ENCODE peak calls at places on chromosome 12, in five cellular contexts. One of them, this sample, is unnamed.
A peak's percentile ranks its signal among the peaks of the same experiment; 100 is the strongest.

GRCh38 chr12:119171266-119171665 is 7.5 kb upstream of the HSPB8 start:
- DNase-seq in left ventricle myocardium inferior: no peak
- DNase-seq in CD8-positive, alpha-beta memory T cell: no peak
- DNase-seq in Caco-2: peak; percentile 67
- DNase-seq in HCT116: no peak
- DNase-seq in this sample: no peak

GRCh38 chr12:65902504-65902903 is 78.2 kb downstream of the HMGA2 start:
- DNase-seq in Caco-2: no peak
- DNase-seq in left ventricle myocardium inferior: no peak
- DNase-seq in CD8-positive, alpha-beta memory T cell: no peak
- DNase-seq in HCT116: no peak
- DNase-seq in this sample: peak; percentile 85

GRCh38 chr12:4151362-4152121 is 122.0 kb upstream of the CCND2 start:
- DNase-seq in CD8-positive, alpha-beta memory T cell: no peak
- DNase-seq in HCT116: no peak
- DNase-seq in Caco-2: no peak
- DNase-seq in left ventricle myocardium inferior: no peak
- DNase-seq in this sample: no peak

GRCh38 chr12:120669055-120669828 is 17.7 kb upstream of the MLEC start:
- DNase-seq in left ventricle myocardium inferior: no peak
- DNase-seq in Caco-2: no peak
- DNase-seq in CD8-positive, alpha-beta memory T cell: no peak
- DNase-seq in HCT116: no peak
- DNase-seq in this sample: peak; percentile 73

GRCh38 chr12:105331805-105332251 is 1.3 kb downstream of the C12orf75 start:
- DNase-seq in Caco-2: no peak
- DNase-seq in CD8-positive, alpha-beta memory T cell: peak; percentile 57
- DNase-seq in HCT116: no peak
- DNase-seq in left ventricle myocardium inferior: no peak
- DNase-seq in this sample: no peak

GRCh38 chr12:129825316-129825715 is 78.5 kb downstream of the TMEM132D start:
- DNase-seq in Caco-2: no peak
- DNase-seq in HCT116: no peak
- DNase-seq in left ventricle myocardium inferior: no peak
- DNase-seq in CD8-positive, alpha-beta memory T cell: no peak
- DNase-seq in this sample: no peak

GRCh38 chr12:75587340-75588106 is 76.1 kb upstream of the KRR1 start:
- DNase-seq in HCT116: no peak
- DNase-seq in CD8-positive, alpha-beta memory T cell: no peak
- DNase-seq in left ventricle myocardium inferior: no peak
- DNase-seq in Caco-2: no peak
- DNase-seq in this sample: no peak

GRCh38 chr12:117042171-117042809 is 56.9 kb downstream of the TESC start:
- DNase-seq in HCT116: no peak
- DNase-seq in Caco-2: peak; percentile 91
- DNase-seq in left ventricle myocardium inferior: no peak
- DNase-seq in CD8-positive, alpha-beta memory T cell: no peak
- DNase-seq in this sample: no peak

GRCh38 chr12:68532204-68532886 is 78.4 kb upstream of the RAP1B start:
- DNase-seq in Caco-2: no peak
- DNase-seq in HCT116: no peak
- DNase-seq in left ventricle myocardium inferior: no peak
- DNase-seq in CD8-positive, alpha-beta memory T cell: no peak
- DNase-seq in this sample: no peak

GRCh38 chr12:91902860-91903683 is 242.6 kb downstream of the BTG1 start:
- DNase-seq in Caco-2: no peak
- DNase-seq in CD8-positive, alpha-beta memory T cell: no peak
- DNase-seq in HCT116: no peak
- DNase-seq in left ventricle myocardium inferior: no peak
- DNase-seq in this sample: no peak

GRCh38 chr12:58186914-58187313 is 245.5 kb downstream of the ATP23 start:
- DNase-seq in left ventricle myocardium inferior: no peak
- DNase-seq in HCT116: no peak
- DNase-seq in CD8-positive, alpha-beta memory T cell: no peak
- DNase-seq in Caco-2: no peak
- DNase-seq in this sample: no peak

GRCh38 chr12:7935773-7936581 is at the start of gene SLC2A3:
- DNase-seq in HCT116: no peak
- DNase-seq in left ventricle myocardium inferior: peak; percentile 39
- DNase-seq in Caco-2: peak; percentile 94
- DNase-seq in CD8-positive, alpha-beta memory T cell: peak; percentile 86
- DNase-seq in this sample: peak; percentile 43

DNA sequence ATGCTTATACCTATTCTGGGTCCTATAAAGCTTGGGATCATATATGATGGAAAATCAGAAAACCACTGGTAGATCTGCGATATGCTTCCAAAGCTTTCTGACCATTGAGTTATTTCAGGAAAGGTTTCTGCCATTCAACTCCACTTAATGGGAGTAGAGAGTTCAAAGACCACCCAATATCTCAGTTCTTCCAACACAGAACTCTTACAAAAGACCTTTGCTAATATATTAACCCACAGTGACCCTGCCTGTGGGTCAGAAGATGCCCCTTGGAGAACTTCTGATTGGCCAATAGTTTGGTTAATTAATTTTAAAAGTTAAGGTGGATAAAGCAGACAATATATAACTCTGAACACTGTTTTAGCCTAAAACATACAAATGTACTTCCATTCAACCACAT is 213.0 kb downstream of the IPO8 start:
- DNase-seq in Caco-2: no peak
- DNase-seq in left ventricle myocardium inferior: no peak
- DNase-seq in CD8-positive, alpha-beta memory T cell: no peak
- DNase-seq in HCT116: no peak
- DNase-seq in this sample: no peak
- H3K4me3 ChIP-seq in Caco-2: no peak overlapping the region
- H3K4me3 ChIP-seq in left ventricle myocardium inferior: no peak overlapping the region
- H3K4me3 ChIP-seq in CD8-positive, alpha-beta memory T cell: no peak overlapping the region
- H3K4me3 ChIP-seq in HCT116: no peak overlapping the region
- H3K4me3 ChIP-seq in this sample: no peak overlapping the region

GRCh38 chr12:28110329-28110728 is 79.9 kb upstream of the CCDC91 start:
- DNase-seq in left ventricle myocardium inferior: no peak
- DNase-seq in CD8-positive, alpha-beta memory T cell: no peak
- DNase-seq in Caco-2: no peak
- DNase-seq in HCT116: no peak
- DNase-seq in this sample: no peak
- H3K4me1 ChIP-seq in left ventricle myocardium inferior: no peaks in the 10 kb centered on the region
- H3K4me1 ChIP-seq in CD8-positive, alpha-beta memory T cell: no peaks in the 10 kb centered on the region
- H3K4me1 ChIP-seq in Caco-2: no peaks in the 10 kb centered on the region
- H3K4me1 ChIP-seq in HCT116: no peaks in the 10 kb centered on the region
- H3K4me1 ChIP-seq in this sample: peaks cover 6% of the 10 kb centered on the region

DNA sequence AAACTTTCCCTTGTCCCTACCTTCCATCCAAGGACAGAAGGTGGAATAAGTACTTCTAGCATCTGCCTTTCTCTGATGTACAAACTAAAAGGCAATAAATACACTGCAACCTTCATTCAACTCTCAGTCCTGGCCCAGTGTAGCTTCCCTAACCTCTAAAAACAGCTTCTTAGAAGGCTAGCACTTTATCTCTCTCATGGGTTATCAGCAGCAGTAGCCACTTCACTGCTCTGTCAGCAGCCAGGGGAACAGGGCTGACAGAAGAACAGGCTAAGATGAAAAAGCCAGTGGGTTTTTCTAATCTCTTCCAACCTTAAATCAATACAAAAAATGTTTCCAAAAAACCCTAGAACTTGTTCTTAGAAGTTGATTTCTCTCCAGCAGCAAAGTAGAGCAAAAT is 13.2 kb downstream of the BAZ2A start:
- DNase-seq in HCT116: no peak
- DNase-seq in left ventricle myocardium inferior: no peak
- DNase-seq in Caco-2: no peak
- DNase-seq in CD8-positive, alpha-beta memory T cell: no peak
- DNase-seq in this sample: no peak
- H3K4me3 ChIP-seq in HCT116: no peak overlapping the region
- H3K4me3 ChIP-seq in left ventricle myocardium inferior: peak overlapping the region; percentile 10
- H3K4me3 ChIP-seq in Caco-2: no peak overlapping the region
- H3K4me3 ChIP-seq in CD8-positive, alpha-beta memory T cell: no peak overlapping the region
- H3K4me3 ChIP-seq in this sample: no peak overlapping the region

GRCh38 chr12:3042394-3042793 is 34.8 kb upstream of the TSPAN9 start:
- DNase-seq in HCT116: no peak
- DNase-seq in Caco-2: no peak
- DNase-seq in left ventricle myocardium inferior: peak; percentile 67
- DNase-seq in CD8-positive, alpha-beta memory T cell: no peak
- DNase-seq in this sample: no peak
- H3K4me1 ChIP-seq in HCT116: peaks cover 8% of the 10 kb centered on the region
- H3K4me1 ChIP-seq in Caco-2: no peaks in the 10 kb centered on the region
- H3K4me1 ChIP-seq in left ventricle myocardium inferior: peaks cover 53% of the 10 kb centered on the region
- H3K4me1 ChIP-seq in CD8-positive, alpha-beta memory T cell: no peaks in the 10 kb centered on the region
- H3K4me1 ChIP-seq in this sample: no peaks in the 10 kb centered on the region

GRCh38 chr12:104279164-104279563 is 24.4 kb upstream of the EID3 start:
- DNase-seq in HCT116: no peak
- DNase-seq in CD8-positive, alpha-beta memory T cell: no peak
- DNase-seq in Caco-2: no peak
- DNase-seq in left ventricle myocardium inferior: no peak
- DNase-seq in this sample: no peak

GRCh38 chr12:104274811-104275210 is 28.7 kb upstream of the EID3 start:
- DNase-seq in HCT116: no peak
- DNase-seq in CD8-positive, alpha-beta memory T cell: no peak
- DNase-seq in left ventricle myocardium inferior: no peak
- DNase-seq in Caco-2: no peak
- DNase-seq in this sample: no peak

GRCh38 chr12:104273503-104273902 is 30.0 kb upstream of the EID3 start:
- DNase-seq in HCT116: no peak
- DNase-seq in Caco-2: no peak
- DNase-seq in CD8-positive, alpha-beta memory T cell: no peak
- DNase-seq in left ventricle myocardium inferior: no peak
- DNase-seq in this sample: no peak

GRCh38 chr12:104275689-104276088 is 27.9 kb upstream of the EID3 start:
- DNase-seq in CD8-positive, alpha-beta memory T cell: no peak
- DNase-seq in left ventricle myocardium inferior: no peak
- DNase-seq in HCT116: no peak
- DNase-seq in Caco-2: no peak
- DNase-seq in this sample: no peak

GRCh38 chr12:104276192-104277131 is 27.1 kb upstream of the EID3 start:
- DNase-seq in CD8-positive, alpha-beta memory T cell: no peak
- DNase-seq in Caco-2: no peak
- DNase-seq in left ventricle myocardium inferior: no peak
- DNase-seq in HCT116: no peak
- DNase-seq in this sample: no peak
- H3K4me3 ChIP-seq in CD8-positive, alpha-beta memory T cell: no peak overlapping the region
- H3K4me3 ChIP-seq in Caco-2: no peak overlapping the region
- H3K4me3 ChIP-seq in left ventricle myocardium inferior: peak overlapping the region; percentile 5
- H3K4me3 ChIP-seq in HCT116: no peak overlapping the region
- H3K4me3 ChIP-seq in this sample: no peak overlapping the region

GRCh38 chr12:60020068-60020467 is 424.2 kb downstream of the SLC16A7 start:
- DNase-seq in CD8-positive, alpha-beta memory T cell: no peak
- DNase-seq in Caco-2: no peak
- DNase-seq in left ventricle myocardium inferior: no peak
- DNase-seq in HCT116: no peak
- DNase-seq in this sample: no peak
- H3K4me1 ChIP-seq in CD8-positive, alpha-beta memory T cell: no peaks in the 10 kb centered on the region
- H3K4me1 ChIP-seq in Caco-2: no peaks in the 10 kb centered on the region
- H3K4me1 ChIP-seq in left ventricle myocardium inferior: no peaks in the 10 kb centered on the region
- H3K4me1 ChIP-seq in HCT116: no peaks in the 10 kb centered on the region
- H3K4me1 ChIP-seq in this sample: no peaks in the 10 kb centered on the region

GRCh38 chr12:15731940-15732339 is 57.2 kb downstream of the EPS8 start:
- DNase-seq in Caco-2: no peak
- DNase-seq in CD8-positive, alpha-beta memory T cell: no peak
- DNase-seq in HCT116: no peak
- DNase-seq in left ventricle myocardium inferior: no peak
- DNase-seq in this sample: no peak
- H3K4me3 ChIP-seq in Caco-2: no peak overlapping the region
- H3K4me3 ChIP-seq in CD8-positive, alpha-beta memory T cell: no peak overlapping the region
- H3K4me3 ChIP-seq in HCT116: no peak overlapping the region
- H3K4me3 ChIP-seq in left ventricle myocardium inferior: no peak overlapping the region
- H3K4me3 ChIP-seq in this sample: no peak overlapping the region

DNA sequence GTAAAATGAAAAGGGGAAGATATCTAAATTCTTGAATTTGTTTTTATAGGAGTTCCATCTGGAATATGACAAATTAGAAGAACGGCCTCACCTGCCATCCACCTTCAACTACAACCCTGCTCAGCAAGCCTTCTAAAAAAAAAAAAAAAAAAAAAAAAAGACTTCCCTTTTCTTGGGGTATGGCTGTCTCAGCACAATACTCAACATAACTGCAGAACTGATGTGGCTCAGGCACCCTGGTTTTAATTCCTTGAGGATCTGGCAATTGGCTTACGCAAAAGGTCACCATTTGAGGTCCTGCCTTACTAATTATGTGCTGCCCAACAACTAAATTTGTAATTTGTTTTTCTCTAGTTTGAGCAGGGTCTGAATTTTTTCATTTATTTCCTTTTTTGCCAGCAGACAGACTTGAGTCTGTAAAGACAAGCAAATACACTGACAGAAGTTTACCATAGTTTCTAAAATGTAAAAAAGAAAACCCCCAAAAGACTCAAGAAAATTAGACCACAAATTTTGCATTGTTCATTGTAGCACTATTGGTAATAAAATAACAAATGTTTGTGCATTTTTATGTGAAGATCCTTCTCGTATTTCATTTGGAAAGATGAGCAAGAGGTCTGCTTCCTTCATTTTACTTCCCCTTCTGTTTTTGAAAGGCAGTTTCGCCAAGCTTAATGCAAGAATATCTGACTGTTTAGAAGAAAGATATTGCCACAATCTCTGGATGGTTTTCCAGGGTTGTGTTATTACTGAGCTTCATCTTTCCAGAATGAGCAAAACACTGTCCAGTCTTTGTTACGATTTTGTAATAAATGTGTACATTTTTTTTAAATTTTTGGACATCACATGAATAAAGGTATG is 12.1 kb upstream of the KCNMB4 start:
- DNase-seq in HCT116: no peak
- DNase-seq in Caco-2: no peak
- DNase-seq in CD8-positive, alpha-beta memory T cell: no peak
- DNase-seq in left ventricle myocardium inferior: no peak
- DNase-seq in this sample: no peak
- H3K4me1 ChIP-seq in HCT116: no peaks in the 10 kb centered on the region
- H3K4me1 ChIP-seq in Caco-2: no peaks in the 10 kb centered on the region
- H3K4me1 ChIP-seq in CD8-positive, alpha-beta memory T cell: peaks cover 6% of the 10 kb centered on the region
- H3K4me1 ChIP-seq in left ventricle myocardium inferior: no peaks in the 10 kb centered on the region
- H3K4me1 ChIP-seq in this sample: no peaks in the 10 kb centered on the region

GRCh38 chr12:108633534-108634224 is at the start of gene SELPLG:
- DNase-seq in HCT116: no peak
- DNase-seq in Caco-2: peak; percentile 19
- DNase-seq in left ventricle myocardium inferior: peak; percentile 65
- DNase-seq in CD8-positive, alpha-beta memory T cell: peak; percentile 95
- DNase-seq in this sample: peak; percentile 53

GRCh38 chr12:108634225-108634795 is 616 bp upstream of the SELPLG start:
- DNase-seq in HCT116: no peak
- DNase-seq in left ventricle myocardium inferior: no peak
- DNase-seq in Caco-2: no peak
- DNase-seq in CD8-positive, alpha-beta memory T cell: peak; percentile 50
- DNase-seq in this sample: peak; percentile 71

GRCh38 chr12:108635201-108635996 is 1.7 kb upstream of the SELPLG start:
- DNase-seq in left ventricle myocardium inferior: no peak
- DNase-seq in CD8-positive, alpha-beta memory T cell: peak; percentile 73
- DNase-seq in Caco-2: no peak
- DNase-seq in HCT116: no peak
- DNase-seq in this sample: no peak

GRCh38 chr12:108630481-108631207 is 3.0 kb downstream of the SELPLG start:
- DNase-seq in CD8-positive, alpha-beta memory T cell: peak; percentile 42
- DNase-seq in left ventricle myocardium inferior: no peak
- DNase-seq in HCT116: no peak
- DNase-seq in Caco-2: no peak
- DNase-seq in this sample: peak; percentile 70

DNA sequence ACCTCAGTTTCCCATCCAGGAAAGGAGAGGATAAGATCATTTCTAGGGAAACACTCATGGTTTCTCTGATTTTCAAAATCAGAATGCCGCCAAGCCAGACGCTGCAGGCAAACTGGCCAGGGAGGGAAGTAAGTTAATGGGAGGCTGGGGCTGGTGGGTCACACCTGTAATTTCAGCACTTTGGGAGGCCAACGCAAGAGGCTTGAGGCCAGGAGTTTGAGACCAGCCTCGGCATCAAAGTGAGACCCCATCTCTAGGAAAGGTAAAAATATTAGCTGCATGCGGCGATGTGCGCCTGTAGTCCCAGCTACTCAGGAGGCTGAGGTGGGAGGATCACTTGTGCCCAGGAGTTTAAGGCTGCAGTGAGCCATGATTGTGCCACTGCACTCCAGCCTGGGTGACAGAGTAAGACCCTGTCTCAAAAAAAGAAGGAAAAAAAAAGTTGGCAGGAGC is 587 bp downstream of the SELPLG start:
- DNase-seq in Caco-2: no peak
- DNase-seq in left ventricle myocardium inferior: no peak
- DNase-seq in HCT116: no peak
- DNase-seq in CD8-positive, alpha-beta memory T cell: no peak
- DNase-seq in this sample: no peak
- H3K4me3 ChIP-seq in Caco-2: no peak overlapping the region
- H3K4me3 ChIP-seq in left ventricle myocardium inferior: peak overlapping the region; percentile 45
- H3K4me3 ChIP-seq in HCT116: no peak overlapping the region
- H3K4me3 ChIP-seq in CD8-positive, alpha-beta memory T cell: peak overlapping the region; percentile 87
- H3K4me3 ChIP-seq in this sample: no peak overlapping the region

This sample was measured in SJCRH30.